ENCODE peak calls at places on chromosomes 12 and 14, in six cellular contexts. One of them, this sample, is unnamed.

GRCh38 chr12:47903151-47903611 is 1.6 kb downstream of the VDR start:
- DNase-seq in H9: no peak
- DNase-seq in RWPE2: no peak
- DNase-seq in AG09309: peak; percentile 45
- DNase-seq in psoas muscle: peak; percentile 34
- DNase-seq in GM12878: no peak
- DNase-seq in this sample: no peak

GRCh38 chr12:25718081-25718731 is 165.1 kb upstream of the LMNTD1 start:
- DNase-seq in psoas muscle: no peak
- DNase-seq in H9: no peak
- DNase-seq in RWPE2: no peak
- DNase-seq in GM12878: no peak
- DNase-seq in AG09309: no peak
- DNase-seq in this sample: no peak

GRCh38 chr12:110282956-110283817 is 2.1 kb downstream of the ATP2A2 start:
- DNase-seq in psoas muscle: no peak
- DNase-seq in H9: no peak
- DNase-seq in GM12878: no peak
- DNase-seq in RWPE2: no peak
- DNase-seq in AG09309: no peak
- DNase-seq in this sample: no peak

GRCh38 chr12:52607314-52607713 is 6.1 kb upstream of the KRT72 start:
- DNase-seq in H9: peak; percentile 10
- DNase-seq in psoas muscle: no peak
- DNase-seq in RWPE2: no peak
- DNase-seq in AG09309: no peak
- DNase-seq in GM12878: no peak
- DNase-seq in this sample: no peak

GRCh38 chr14:101791919-101792572 is 30.5 kb downstream of the PPP2R5C start:
- DNase-seq in GM12878: no peak
- DNase-seq in H9: no peak
- DNase-seq in AG09309: peak; percentile 32
- DNase-seq in RWPE2: no peak
- DNase-seq in psoas muscle: no peak
- DNase-seq in this sample: no peak

GRCh38 chr14:105012171-105012985 is 8.5 kb downstream of the CDCA4 start:
- DNase-seq in GM12878: no peak
- DNase-seq in AG09309: no peak
- DNase-seq in H9: no peak
- DNase-seq in RWPE2: no peak
- DNase-seq in psoas muscle: no peak
- DNase-seq in this sample: no peak

GRCh38 chr14:34081576-34082136 is 130.8 kb upstream of the EGLN3 start:
- DNase-seq in H9: no peak
- DNase-seq in RWPE2: no peak
- DNase-seq in GM12878: no peak
- DNase-seq in psoas muscle: no peak
- DNase-seq in AG09309: no peak
- DNase-seq in this sample: no peak

GRCh38 chr14:93059917-93060545 is 55.7 kb downstream of the ITPK1 start:
- DNase-seq in AG09309: no peak
- DNase-seq in GM12878: no peak
- DNase-seq in RWPE2: no peak
- DNase-seq in H9: peak; percentile 59
- DNase-seq in psoas muscle: no peak
- DNase-seq in this sample: no peak

GRCh38 chr14:89240414-89240813 is 176.6 kb downstream of the FOXN3 start:
- DNase-seq in H9: no peak
- DNase-seq in psoas muscle: no peak
- DNase-seq in RWPE2: no peak
- DNase-seq in GM12878: no peak
- DNase-seq in AG09309: no peak
- DNase-seq in this sample: no peak

GRCh38 chr12:78959556-78959955 is 95.0 kb downstream of the SYT1 start:
- DNase-seq in GM12878: no peak
- DNase-seq in psoas muscle: no peak
- DNase-seq in AG09309: no peak
- DNase-seq in H9: no peak
- DNase-seq in RWPE2: no peak
- DNase-seq in this sample: no peak

GRCh38 chr12:124995200-124995961 is 1.9 kb downstream of the BRI3BP start:
- DNase-seq in RWPE2: no peak
- DNase-seq in psoas muscle: no peak
- DNase-seq in AG09309: no peak
- DNase-seq in GM12878: peak; percentile 41
- DNase-seq in H9: no peak
- DNase-seq in this sample: no peak

GRCh38 chr12:69501154-69501895 is 31.1 kb downstream of the FRS2 start:
- DNase-seq in AG09309: no peak
- DNase-seq in psoas muscle: no peak
- DNase-seq in H9: no peak
- DNase-seq in GM12878: no peak
- DNase-seq in RWPE2: no peak
- DNase-seq in this sample: no peak

GRCh38 chr12:75819512-75819911 is 212.1 kb downstream of the PHLDA1 start:
- DNase-seq in RWPE2: no peak
- DNase-seq in psoas muscle: no peak
- DNase-seq in AG09309: no peak
- DNase-seq in GM12878: no peak
- DNase-seq in H9: no peak
- DNase-seq in this sample: no peak

GRCh38 chr12:123987022-123987421 is 14.0 kb downstream of the ZNF664 start:
- DNase-seq in psoas muscle: no peak
- DNase-seq in AG09309: no peak
- DNase-seq in H9: no peak
- DNase-seq in RWPE2: no peak
- DNase-seq in GM12878: no peak
- DNase-seq in this sample: no peak

GRCh38 chr12:115709410-115710065 is 568.0 kb downstream of the MED13L start:
- DNase-seq in H9: no peak
- DNase-seq in RWPE2: no peak
- DNase-seq in AG09309: no peak
- DNase-seq in GM12878: no peak
- DNase-seq in psoas muscle: peak; percentile 41
- DNase-seq in this sample: no peak

GRCh38 chr12:946656-947055 is 2.8 kb downstream of the RAD52 start:
- DNase-seq in RWPE2: no peak
- DNase-seq in GM12878: peak; percentile 24
- DNase-seq in AG09309: no peak
- DNase-seq in psoas muscle: no peak
- DNase-seq in H9: no peak
- DNase-seq in this sample: no peak

GRCh38 chr12:88781909-88782308 is 201.6 kb upstream of the KITLG start:
- DNase-seq in AG09309: no peak
- DNase-seq in GM12878: no peak
- DNase-seq in psoas muscle: no peak
- DNase-seq in H9: no peak
- DNase-seq in RWPE2: no peak
- DNase-seq in this sample: no peak

GRCh38 chr14:24181251-24182077 is 7.2 kb downstream of the IPO4 start:
- DNase-seq in RWPE2: peak; percentile 68
- DNase-seq in GM12878: no peak
- DNase-seq in psoas muscle: no peak
- DNase-seq in AG09309: no peak
- DNase-seq in H9: no peak
- DNase-seq in this sample: no peak

GRCh38 chr14:54902143-54902520 is 494 bp downstream of the GCH1 start:
- DNase-seq in AG09309: no peak
- DNase-seq in H9: peak; percentile 74
- DNase-seq in RWPE2: peak; percentile 79
- DNase-seq in GM12878: no peak
- DNase-seq in psoas muscle: peak; percentile 78
- DNase-seq in this sample: peak; percentile 82

GRCh38 chr14:54908230-54908629 is 5.6 kb upstream of the GCH1 start:
- DNase-seq in GM12878: no peak
- DNase-seq in RWPE2: no peak
- DNase-seq in AG09309: no peak
- DNase-seq in psoas muscle: no peak
- DNase-seq in H9: no peak
- DNase-seq in this sample: no peak

GRCh38 chr14:54906075-54906474 is 3.4 kb upstream of the GCH1 start:
- DNase-seq in psoas muscle: no peak
- DNase-seq in GM12878: no peak
- DNase-seq in RWPE2: no peak
- DNase-seq in AG09309: no peak
- DNase-seq in H9: no peak
- DNase-seq in this sample: no peak

GRCh38 chr14:54901380-54902142 is 1.1 kb downstream of the GCH1 start:
- DNase-seq in H9: no peak
- DNase-seq in AG09309: no peak
- DNase-seq in GM12878: no peak
- DNase-seq in RWPE2: no peak
- DNase-seq in psoas muscle: no peak
- DNase-seq in this sample: peak; percentile 22

GRCh38 chr14:54902521-54903420 is at the start of gene GCH1:
- DNase-seq in GM12878: no peak
- DNase-seq in AG09309: no peak
- DNase-seq in RWPE2: peak; percentile 77
- DNase-seq in psoas muscle: peak; percentile 56
- DNase-seq in H9: peak; percentile 86
- DNase-seq in this sample: peak; percentile 77
- TF ChIP-seq CTCF in GM12878: peak; percentile 45
- TF ChIP-seq CTCF in AG09309: peak; percentile 32
- TF ChIP-seq CTCF in RWPE2: peak; percentile 78
- TF ChIP-seq CTCF in psoas muscle: peak; percentile 12
- TF ChIP-seq CTCF in H9: peak; percentile 66
- TF ChIP-seq CTCF in this sample: peak; percentile 64

GRCh38 chr14:53538316-53538851 is 385.3 kb upstream of the DDHD1 start:
- DNase-seq in H9: no peak
- DNase-seq in psoas muscle: no peak
- DNase-seq in RWPE2: no peak
- DNase-seq in AG09309: peak; percentile 54
- DNase-seq in GM12878: no peak
- DNase-seq in this sample: no peak
- TF ChIP-seq CTCF in H9: no peak
- TF ChIP-seq CTCF in psoas muscle: no peak
- TF ChIP-seq CTCF in RWPE2: no peak
- TF ChIP-seq CTCF in AG09309: no peak
- TF ChIP-seq CTCF in GM12878: no peak
- TF ChIP-seq CTCF in this sample: no peak

DNA sequence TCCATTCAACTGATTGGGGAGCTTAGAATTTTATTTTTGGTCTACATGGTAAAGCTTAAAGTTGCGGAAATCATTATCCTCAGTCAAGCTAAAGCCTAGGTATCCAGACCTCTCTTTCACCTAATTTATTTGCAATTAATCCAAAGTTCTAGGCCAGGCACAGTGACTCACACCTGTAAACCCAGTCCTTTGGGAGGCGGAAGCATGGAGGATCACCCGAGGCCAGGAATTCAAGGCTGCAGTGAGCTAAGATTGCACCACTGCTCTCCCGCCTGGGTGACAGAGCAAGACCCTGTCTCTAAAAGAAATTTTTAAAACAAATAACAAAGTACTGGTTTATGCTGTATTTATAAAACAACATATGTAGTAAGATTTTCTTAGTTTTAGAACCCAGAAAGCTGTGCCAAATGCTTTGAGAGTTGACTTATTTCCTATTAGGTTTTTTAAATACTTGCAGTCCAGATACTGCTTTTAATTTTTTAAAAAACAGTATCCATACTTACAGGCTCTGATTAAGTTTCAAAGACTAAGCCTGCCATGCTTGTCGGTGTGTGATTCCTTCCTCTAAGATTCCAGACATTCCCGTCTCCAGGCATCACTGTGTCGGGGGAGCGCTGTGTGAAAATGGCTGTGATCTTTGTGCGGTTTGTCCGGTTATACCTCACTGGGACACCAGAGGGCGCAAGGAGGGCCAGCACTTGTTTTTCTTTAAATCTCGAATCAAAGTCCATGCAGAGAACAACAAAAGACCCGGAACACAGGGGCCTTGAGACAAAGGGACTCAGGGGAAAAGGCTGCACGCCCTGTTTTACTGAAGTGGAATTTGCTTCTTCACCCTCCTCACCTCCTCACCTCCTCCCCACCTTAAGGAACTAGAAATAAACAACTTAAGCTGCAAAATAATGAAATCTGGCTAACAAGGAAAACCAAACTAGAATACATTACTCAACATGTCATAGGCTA is 24.6 kb upstream of the TMPO start:
- DNase-seq in GM12878: peak; percentile 64
- DNase-seq in psoas muscle: peak; percentile 81
- DNase-seq in RWPE2: no peak
- DNase-seq in AG09309: peak; percentile 48
- DNase-seq in H9: peak; percentile 98
- DNase-seq in this sample: peak; percentile 81
- TF ChIP-seq CTCF in GM12878: peak; percentile 85
- TF ChIP-seq CTCF in psoas muscle: peak; percentile 83
- TF ChIP-seq CTCF in RWPE2: peak; percentile 97
- TF ChIP-seq CTCF in AG09309: peak; percentile 85
- TF ChIP-seq CTCF in H9: peak; percentile 90
- TF ChIP-seq CTCF in this sample: peak; percentile 78

DNA sequence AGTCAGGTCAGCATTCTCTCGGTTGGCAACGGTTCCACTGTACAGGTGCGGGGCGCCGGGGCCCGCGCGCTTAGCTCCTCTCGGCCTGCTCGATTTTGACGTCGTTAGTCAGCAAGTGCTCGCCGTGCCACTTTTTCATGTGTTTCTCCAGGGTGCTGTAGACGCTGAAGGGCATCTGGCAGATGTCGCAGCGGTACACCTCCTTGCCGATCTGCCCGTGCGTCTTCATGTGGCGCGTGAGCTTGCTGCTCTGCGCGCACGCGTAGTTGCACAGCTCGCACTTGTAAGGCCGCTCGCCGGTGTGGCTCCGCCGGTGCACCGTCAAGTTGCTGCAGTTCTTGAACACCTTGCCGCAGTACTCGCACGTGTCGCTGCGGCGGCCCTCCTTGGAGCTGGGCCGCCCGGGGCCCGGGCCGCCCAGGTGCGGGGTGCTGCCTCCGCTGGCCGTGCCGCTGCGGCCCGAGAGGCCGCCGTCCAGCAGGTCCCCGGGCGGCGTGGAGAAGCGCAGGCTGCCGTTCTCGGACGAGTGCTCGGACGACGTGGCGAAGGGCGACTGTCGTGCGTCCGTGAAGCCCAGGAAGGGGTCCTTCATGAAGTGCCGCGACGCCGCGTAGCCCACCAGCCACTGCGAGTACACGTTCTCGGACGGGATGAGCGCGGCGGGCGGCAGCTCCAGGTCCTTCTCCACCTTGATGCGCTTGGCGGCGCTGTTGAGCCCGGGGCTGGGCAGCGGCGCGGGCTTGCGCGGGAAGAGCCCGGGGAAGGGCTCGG is 97.7 kb downstream of the BCL11B start:
- DNase-seq in AG09309: no peak
- DNase-seq in psoas muscle: no peak
- DNase-seq in RWPE2: peak; percentile 71
- DNase-seq in H9: peak; percentile 85
- DNase-seq in GM12878: no peak
- DNase-seq in this sample: no peak
- TF ChIP-seq CTCF in AG09309: no peak
- TF ChIP-seq CTCF in psoas muscle: no peak
- TF ChIP-seq CTCF in RWPE2: no peak
- TF ChIP-seq CTCF in H9: peak; percentile 26
- TF ChIP-seq CTCF in GM12878: no peak
- TF ChIP-seq CTCF in this sample: no peak

DNA sequence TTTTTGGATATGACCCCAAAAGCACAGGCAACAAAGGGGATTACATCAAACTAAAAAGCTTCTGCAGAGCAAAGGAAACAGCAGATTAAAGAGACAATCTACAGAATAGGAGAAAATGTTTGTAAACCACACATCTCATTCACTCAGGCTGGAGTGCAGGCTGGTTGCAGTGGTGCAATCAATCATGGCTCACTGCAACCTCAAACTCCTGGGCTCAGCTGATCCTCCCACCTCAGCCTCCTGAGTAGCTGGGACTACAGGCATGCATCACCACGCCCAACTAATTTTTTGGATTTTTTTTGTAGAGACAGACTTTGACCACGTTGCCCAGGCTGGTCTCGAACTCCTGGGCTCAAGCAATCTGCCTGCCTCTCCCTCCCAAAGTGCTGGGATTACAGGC is 10.0 kb downstream of the NCKAP5L start:
- DNase-seq in H9: no peak
- DNase-seq in psoas muscle: no peak
- DNase-seq in AG09309: no peak
- DNase-seq in RWPE2: no peak
- DNase-seq in GM12878: no peak
- DNase-seq in this sample: no peak
- TF ChIP-seq CTCF in H9: no peak
- TF ChIP-seq CTCF in psoas muscle: no peak
- TF ChIP-seq CTCF in AG09309: no peak
- TF ChIP-seq CTCF in RWPE2: no peak
- TF ChIP-seq CTCF in GM12878: no peak
- TF ChIP-seq CTCF in this sample: no peak

This sample was measured in natural killer cell.